ENCODE peak calls at places on chromosomes 16 and 17, in ten cellular contexts. Y is heart right ventricle; C is transverse colon; R is CD4-positive, alpha-beta T cell; P is kidney epithelial cell; G is CD8-positive, alpha-beta memory T cell; V is GM23338; H is testis; X is right lobe of liver; O is adipocyte. J is an unnamed sample. For H3K27me3, the result is how much of the 10 kb centered on the place peaks cover.

GRCh38 chr17:40551091-40551873 is 14.0 kb downstream of the CCR7 start:
- DNase-seq in Y (peak), C (peak), R (no peak), P (peak), G (no peak), V (no peak), H (peak), X (peak), O (peak), J (no peak)

GRCh38 chr17:44345497-44346026 is 460 bp downstream of the GRN start:
- DNase-seq in Y (no peak), C (peak), R (no peak), P (peak), G (peak), V (peak), H (peak), X (no peak), O (peak), J (peak)

GRCh38 chr16:73047536-73048291 is at the start of gene ZFHX3:
- DNase-seq in Y (peak), C (peak), R (peak), P (no peak), G (no peak), V (peak), H (peak), X (peak), O (peak), J (peak)

GRCh38 chr16:35352431-35352830 is 1893.0 kb downstream of the TP53TG3F start:
- DNase-seq in Y (no peak), C (no peak), R (no peak), P (no peak), G (no peak), V (no peak), H (peak), X (no peak), O (no peak), J (no peak)

GRCh38 chr16:4882633-4883285 is 35.5 kb downstream of the UBN1 start:
- DNase-seq in Y (no peak), C (no peak), R (no peak), P (peak), G (no peak), V (no peak), H (peak), X (peak), O (peak), J (no peak)

GRCh38 chr17:48522031-48522593 is 8.7 kb downstream of the HOXB1 start:
- DNase-seq in Y (no peak), C (no peak), R (no peak), P (no peak), G (no peak), V (no peak), H (no peak), X (no peak), O (no peak), J (no peak)

GRCh38 chr17:80981929-80982425 is 9.7 kb upstream of the CHMP6 start:
- DNase-seq in Y (peak), C (no peak), R (no peak), P (no peak), G (no peak), V (no peak), H (no peak), X (peak), O (no peak), J (no peak)

GRCh38 chr16:19883296-19883951 is 1.2 kb downstream of the GPRC5B start:
- DNase-seq in Y (peak), C (peak), R (no peak), P (no peak), G (no peak), V (peak), H (peak), X (no peak), O (no peak), J (no peak)

GRCh38 chr17:73956595-73957465 is 246.6 kb upstream of the RPL38 start:
- DNase-seq in Y (peak), C (peak), R (peak), P (no peak), G (no peak), V (peak), H (peak), X (peak), O (no peak), J (peak)

GRCh38 chr17:42655528-42655927 is 3.6 kb upstream of the TUBG2 start:
- DNase-seq in Y (no peak), C (no peak), R (no peak), P (peak), G (no peak), V (no peak), H (no peak), X (no peak), O (no peak), J (no peak)

GRCh38 chr17:57880086-57880456 is 30.2 kb upstream of the MRPS23 start:
- DNase-seq in Y (no peak), C (no peak), R (no peak), P (no peak), G (no peak), V (no peak), H (no peak), X (no peak), O (no peak), J (no peak)

GRCh38 chr16:79929260-79929977 is 328.9 kb upstream of the MAF start:
- DNase-seq in Y (no peak), C (no peak), R (no peak), P (no peak), G (no peak), V (no peak), H (no peak), X (no peak), O (peak), J (no peak)

GRCh38 chr17:50191070-50192045 is 10.1 kb downstream of the COL1A1 start:
- DNase-seq in Y (no peak), C (no peak), R (no peak), P (no peak), G (no peak), V (no peak), H (no peak), X (no peak), O (peak), J (no peak)

GRCh38 chr16:84286568-84287220 is 8.0 kb upstream of the WFDC1 start:
- DNase-seq in Y (peak), C (peak), R (no peak), P (no peak), G (no peak), V (no peak), H (peak), X (no peak), O (peak), J (no peak)

GRCh38 chr16:63312343-63312742 is 1276.1 kb upstream of the CDH8 start:
- DNase-seq in Y (no peak), C (no peak), R (no peak), P (no peak), G (no peak), V (no peak), H (no peak), X (no peak), O (no peak), J (no peak)

GRCh38 chr17:66431910-66432309 is 129.5 kb downstream of the PRKCA start:
- DNase-seq in Y (no peak), C (no peak), R (no peak), P (no peak), G (no peak), V (no peak), H (no peak), X (no peak), O (peak), J (no peak)

GRCh38 chr16:4021916-4022315 is 94.3 kb downstream of the ADCY9 start:
- DNase-seq in Y (no peak), C (no peak), R (no peak), P (no peak), G (no peak), V (no peak), H (no peak), X (no peak), O (no peak), J (no peak)

GRCh38 chr17:17716837-17717523 is 35.7 kb downstream of the RAI1 start:
- DNase-seq in Y (no peak), C (no peak), R (no peak), P (no peak), G (no peak), V (no peak), H (no peak), X (no peak), O (no peak), J (no peak)

GRCh38 chr17:37233001-37233400 is 142.8 kb upstream of the C17orf78 start:
- DNase-seq in Y (no peak), C (no peak), R (no peak), P (no peak), G (no peak), V (no peak), H (no peak), X (no peak), O (no peak), J (no peak)

GRCh38 chr16:2096853-2097620 is 38.7 kb downstream of the PKD1 start:
- DNase-seq in Y (no peak), C (no peak), R (no peak), P (no peak), G (no peak), V (no peak), H (no peak), X (no peak), O (no peak), J (no peak)

GRCh38 chr17:79354173-79354820 is 256.6 kb downstream of the RBFOX3 start:
- DNase-seq in Y (no peak), C (no peak), R (no peak), P (no peak), G (no peak), V (no peak), H (no peak), X (no peak), O (no peak), J (no peak)
- H3K27me3 ChIP-seq in Y (under half), C (under half), R (under half), P (under half), G (under half), V (under half), H (under half), X (under half), O (under half), J (under half)

DNA sequence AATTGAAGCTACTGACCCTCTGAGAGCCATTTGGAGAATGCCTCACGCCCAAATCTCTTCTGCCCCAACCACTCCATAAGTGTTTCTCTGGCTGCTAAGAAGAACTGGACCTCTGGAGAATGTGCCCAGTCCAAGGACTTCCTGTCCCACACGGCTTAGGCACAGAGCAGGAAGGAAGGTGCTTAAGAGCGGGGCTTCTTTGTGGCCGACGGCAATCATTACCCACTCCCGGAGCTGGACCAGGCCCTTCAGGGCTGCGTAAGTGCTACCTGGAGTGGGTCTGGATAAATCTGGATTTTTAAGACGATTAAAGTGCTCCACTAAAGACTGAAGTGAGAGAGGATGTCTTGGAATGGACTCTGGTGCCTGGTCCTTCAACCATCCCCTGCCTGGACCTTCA is 1.8 kb downstream of the CCDC42 start:
- DNase-seq in Y (no peak), C (no peak), R (no peak), P (no peak), G (no peak), V (no peak), H (no peak), X (no peak), O (no peak), J (no peak)
- H3K27me3 ChIP-seq in Y (under half), C (under half), R (under half), P (under half), G (under half), V (under half), H (under half), X (under half), O (under half), J (under half)

GRCh38 chr16:89007371-89008249 is 30.6 kb upstream of the CBFA2T3 start:
- DNase-seq in Y (no peak), C (no peak), R (no peak), P (no peak), G (no peak), V (no peak), H (no peak), X (peak), O (no peak), J (no peak)

GRCh38 chr16:89005201-89006035 is 28.4 kb upstream of the CBFA2T3 start:
- DNase-seq in Y (no peak), C (no peak), R (no peak), P (no peak), G (no peak), V (no peak), H (no peak), X (peak), O (no peak), J (no peak)

GRCh38 chr16:89003831-89004208 is 26.8 kb upstream of the CBFA2T3 start:
- DNase-seq in Y (no peak), C (no peak), R (no peak), P (no peak), G (no peak), V (no peak), H (no peak), X (no peak), O (no peak), J (no peak)

GRCh38 chr16:89004209-89004831 is 27.3 kb upstream of the CBFA2T3 start:
- DNase-seq in Y (peak), C (no peak), R (no peak), P (no peak), G (no peak), V (no peak), H (peak), X (peak), O (no peak), J (no peak)

DNA sequence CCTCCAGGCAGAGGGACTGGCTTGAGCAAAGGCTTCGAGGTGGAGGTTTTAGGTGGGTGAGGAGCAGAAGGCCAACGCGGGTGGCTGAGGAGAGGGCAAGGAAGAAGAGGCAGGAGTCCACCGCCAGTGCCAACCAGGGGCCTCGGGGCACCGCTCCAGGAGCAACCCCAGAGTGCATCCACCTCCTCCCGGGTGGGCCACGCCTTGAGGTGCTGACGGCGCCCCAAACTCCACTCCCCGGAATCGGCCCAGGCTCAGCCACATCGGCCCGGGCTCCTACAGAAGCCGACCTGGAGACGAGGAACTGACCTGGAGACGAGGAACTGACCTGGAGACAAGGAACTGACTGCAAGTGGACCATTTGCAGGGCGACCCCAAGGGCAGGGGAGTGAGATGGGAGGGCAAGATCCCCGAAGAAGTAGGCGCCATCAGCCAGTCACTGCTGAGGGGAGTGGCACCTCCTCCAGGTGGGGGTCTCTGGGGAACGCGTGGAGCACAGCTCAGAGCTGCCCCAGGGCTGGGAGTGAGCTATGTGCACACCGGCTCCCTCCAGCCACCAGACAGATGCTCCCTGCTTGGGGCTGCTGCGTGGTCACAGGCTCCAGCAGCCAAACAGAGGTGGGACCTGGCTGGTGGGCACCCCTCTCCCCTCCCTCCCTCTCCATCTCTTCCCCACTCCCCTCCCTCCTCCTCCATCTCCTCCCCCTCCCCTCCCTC is 29.2 kb upstream of the CBFA2T3 start:
- DNase-seq in Y (no peak), C (no peak), R (no peak), P (no peak), G (no peak), V (no peak), H (no peak), X (peak), O (no peak), J (no peak)
- H3K27me3 ChIP-seq in Y (half or more), C (under half), R (under half), P (under half), G (under half), V (under half), H (under half), X (under half), O (under half), J (under half)

GRCh38 chr16:9885457-9885856 is 296.8 kb downstream of the GRIN2A start:
- DNase-seq in Y (no peak), C (no peak), R (no peak), P (no peak), G (no peak), V (peak), H (no peak), X (no peak), O (no peak), J (no peak)
- H3K27me3 ChIP-seq in Y (under half), C (under half), R (under half), P (under half), G (under half), V (under half), H (under half), X (under half), O (under half), J (under half)

GRCh38 chr16:56641166-56641565 is 2.7 kb downstream of the MT1A start:
- DNase-seq in Y (no peak), C (no peak), R (no peak), P (no peak), G (no peak), V (no peak), H (no peak), X (no peak), O (no peak), J (no peak)
- H3K27me3 ChIP-seq in Y (half or more), C (half or more), R (under half), P (under half), G (under half), V (half or more), H (under half), X (under half), O (under half), J (under half)

DNA sequence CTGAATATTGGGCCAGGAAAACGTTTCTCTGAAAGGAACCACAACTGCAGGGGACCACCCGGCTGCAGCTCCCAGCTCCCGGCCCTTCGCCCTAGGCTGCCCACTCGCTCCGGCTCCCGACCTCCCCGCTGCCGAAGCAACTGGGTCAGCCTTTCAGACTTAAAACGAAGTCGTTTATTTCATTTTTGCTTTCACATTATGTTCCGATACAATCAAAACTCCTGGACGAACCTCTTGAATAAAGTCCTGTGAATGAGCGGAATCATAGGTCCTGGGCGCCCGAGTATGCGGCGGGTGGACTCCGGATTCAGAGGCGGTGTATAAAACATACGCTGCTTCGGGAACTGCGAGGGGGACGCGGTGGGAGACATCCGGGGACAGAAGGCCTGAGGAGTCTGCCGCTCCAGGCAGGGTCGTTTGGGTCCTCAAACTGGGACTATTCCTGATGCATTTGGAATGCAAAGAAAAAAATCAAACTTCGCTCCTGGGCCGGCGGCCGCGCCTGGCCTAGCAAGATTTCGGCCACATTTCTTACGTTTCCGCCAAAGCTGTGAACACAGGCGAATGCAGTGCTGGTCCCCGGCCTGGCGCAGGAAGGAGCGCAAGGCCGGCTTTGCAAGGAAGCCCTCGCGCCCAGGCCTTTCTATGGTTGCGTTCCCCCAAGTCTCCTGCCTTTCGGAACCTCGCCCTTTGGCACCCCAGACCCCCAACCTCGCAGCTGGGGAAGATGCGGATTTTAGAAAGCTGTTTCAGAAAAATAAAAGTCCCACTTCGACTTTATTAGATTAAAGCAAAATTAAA is 3.7 kb downstream of the CBLN1 start:
- DNase-seq in Y (no peak), C (no peak), R (no peak), P (no peak), G (no peak), V (peak), H (no peak), X (no peak), O (peak), J (no peak)
- H3K27me3 ChIP-seq in Y (half or more), C (half or more), R (half or more), P (half or more), G (under half), V (half or more), H (under half), X (under half), O (half or more), J (under half)